ENCODE peak calls at places on chromosomes 3 and 15, in eight cellular contexts. R is heart left ventricle, U is stomach, C is body of pancreas, W is ovary, V is breast epithelium, S is NB4, I is tibial nerve. K is an unnamed sample.

GRCh38 chr15:73341886-73342600 is 26.7 kb downstream of the HCN4 start:
- DNase-seq in R (peak; percentile 58), U (no peak), C (no peak), W (no peak), V (no peak), S (no peak), I (no peak), K (no peak)

GRCh38 chr15:58299311-58299850 is 132.4 kb upstream of the LIPC start:
- DNase-seq in R (no peak), U (no peak), C (no peak), W (no peak), V (no peak), S (no peak), I (no peak), K (no peak)

GRCh38 chr3:12155833-12156232 is 2.9 kb downstream of the TIMP4 start:
- DNase-seq in R (no peak), U (no peak), C (no peak), W (no peak), V (no peak), S (no peak), I (no peak), K (no peak)

GRCh38 chr3:149975919-149976318 is 5.2 kb upstream of the PFN2 start:
- DNase-seq in R (no peak), U (no peak), C (no peak), W (no peak), V (no peak), S (no peak), I (no peak), K (no peak)

GRCh38 chr15:26391556-26392229 is 381.2 kb downstream of the GABRB3 start:
- DNase-seq in R (no peak), U (no peak), C (peak; percentile 8), W (no peak), V (no peak), S (no peak), I (no peak), K (no peak)

GRCh38 chr3:141816958-141817357 is 53.8 kb downstream of the GRK7 start:
- DNase-seq in R (no peak), U (no peak), C (no peak), W (no peak), V (no peak), S (no peak), I (no peak), K (no peak)

GRCh38 chr15:76340198-76340801 is 3.7 kb downstream of the ISL2 start:
- DNase-seq in R (no peak), U (no peak), C (peak; percentile 32), W (no peak), V (no peak), S (no peak), I (no peak), K (peak; percentile 86)

GRCh38 chr15:29331071-29331470 is 61.4 kb upstream of the NSMCE3 start:
- DNase-seq in R (no peak), U (no peak), C (no peak), W (no peak), V (no peak), S (no peak), I (no peak), K (no peak)

GRCh38 chr3:194368918-194369317 is 625 bp downstream of the LRRC15 start:
- DNase-seq in R (no peak), U (no peak), C (no peak), W (no peak), V (no peak), S (no peak), I (no peak), K (no peak)

GRCh38 chr3:40645883-40646282 is 121.1 kb downstream of the ZNF621 start:
- DNase-seq in R (no peak), U (no peak), C (peak; percentile 6), W (no peak), V (no peak), S (no peak), I (peak; percentile 52), K (peak; percentile 57)

GRCh38 chr3:51075221-51075775 is 309.8 kb upstream of the MANF start:
- DNase-seq in R (no peak), U (no peak), C (no peak), W (no peak), V (no peak), S (no peak), I (no peak), K (no peak)

GRCh38 chr3:67329358-67329757 is 325.1 kb downstream of the SUCLG2 start:
- DNase-seq in R (no peak), U (no peak), C (no peak), W (no peak), V (no peak), S (no peak), I (no peak), K (no peak)

GRCh38 chr3:45994661-45995369 is 809 bp downstream of the FYCO1 start:
- DNase-seq in R (peak; percentile 30), U (no peak), C (peak; percentile 41), W (no peak), V (no peak), S (peak; percentile 63), I (no peak), K (no peak)

GRCh38 chr3:194521514-194522260 is 34.9 kb upstream of the ATP13A3 start:
- DNase-seq in R (no peak), U (no peak), C (no peak), W (no peak), V (no peak), S (no peak), I (no peak), K (no peak)

GRCh38 chr15:50906954-50907865 is 1.3 kb upstream of the AP4E1 start:
- DNase-seq in R (no peak), U (peak; percentile 32), C (peak; percentile 11), W (no peak), V (no peak), S (peak; percentile 52), I (no peak), K (no peak)

GRCh38 chr3:169564883-169565282 is 98.6 kb downstream of the MECOM start:
- DNase-seq in R (no peak), U (no peak), C (no peak), W (no peak), V (no peak), S (no peak), I (no peak), K (no peak)

GRCh38 chr15:64775551-64776401 is at the start of gene RBPMS2:
- DNase-seq in R (peak; percentile 62), U (peak; percentile 33), C (peak; percentile 25), W (peak; percentile 52), V (no peak), S (peak; percentile 15), I (peak; percentile 15), K (no peak)

GRCh38 chr3:194522579-194523046 is 35.8 kb upstream of the ATP13A3 start:
- DNase-seq in R (no peak), U (no peak), C (no peak), W (no peak), V (no peak), S (no peak), I (no peak), K (no peak)

GRCh38 chr3:16724487-16724886 is 119.3 kb upstream of the DAZL start:
- DNase-seq in R (no peak), U (no peak), C (no peak), W (no peak), V (no peak), S (no peak), I (no peak), K (no peak)

GRCh38 chr3:14209596-14210280 is 31.1 kb downstream of the LSM3 start:
- DNase-seq in R (no peak), U (no peak), C (no peak), W (no peak), V (no peak), S (no peak), I (no peak), K (no peak)
- H3K4me3 ChIP-seq in R (no peak overlapping the region), U (no peak overlapping the region), C (no peak overlapping the region), W (no peak overlapping the region), V (no peak overlapping the region), S (no peak overlapping the region), I (no peak overlapping the region), K (no peak overlapping the region)

GRCh38 chr15:70098461-70099166 is 897 bp upstream of the TLE3 start:
- DNase-seq in R (no peak), U (peak; percentile 67), C (peak; percentile 65), W (peak; percentile 69), V (no peak), S (peak; percentile 60), I (no peak), K (no peak)
- TF ChIP-seq POLR2A in R (no peak), U (no peak), C (peak; percentile 43), W (no peak), V (no peak), S (no peak), I (no peak), K (no peak)

GRCh38 chr3:143979041-143979440 is 7.4 kb downstream of the DIPK2A start:
- DNase-seq in R (no peak), U (no peak), C (no peak), W (no peak), V (no peak), S (no peak), I (no peak), K (no peak)

GRCh38 chr3:143979813-143980212 is 8.2 kb downstream of the DIPK2A start:
- DNase-seq in R (no peak), U (no peak), C (no peak), W (no peak), V (no peak), S (no peak), I (no peak), K (no peak)

GRCh38 chr3:143975549-143976152 is 4.0 kb downstream of the DIPK2A start:
- DNase-seq in R (no peak), U (no peak), C (no peak), W (no peak), V (no peak), S (peak; percentile 61), I (peak; percentile 37), K (no peak)

GRCh38 chr3:143978263-143978631 is 6.6 kb downstream of the DIPK2A start:
- DNase-seq in R (no peak), U (no peak), C (no peak), W (no peak), V (no peak), S (no peak), I (no peak), K (no peak)

GRCh38 chr3:143977326-143978262 is 6.0 kb downstream of the DIPK2A start:
- DNase-seq in R (no peak), U (no peak), C (no peak), W (no peak), V (no peak), S (peak; percentile 73), I (no peak), K (no peak)
- H3K4me3 ChIP-seq in R (peak overlapping the region; percentile 30), U (no peak overlapping the region), C (no peak overlapping the region), W (no peak overlapping the region), V (peak overlapping the region; percentile 23), S (peak overlapping the region; percentile 18), I (peak overlapping the region; percentile 16), K (no peak overlapping the region)

GRCh38 chr3:9861201-9861600 is 17.4 kb upstream of the RPUSD3 start:
- DNase-seq in R (no peak), U (no peak), C (no peak), W (no peak), V (no peak), S (no peak), I (no peak), K (no peak)

GRCh38 chr3:9859530-9860025 is 15.8 kb upstream of the RPUSD3 start:
- DNase-seq in R (no peak), U (no peak), C (no peak), W (no peak), V (no peak), S (no peak), I (no peak), K (no peak)

GRCh38 chr3:9866639-9867038 is 13.4 kb downstream of the CIDEC start:
- DNase-seq in R (no peak), U (no peak), C (no peak), W (peak; percentile 82), V (no peak), S (no peak), I (no peak), K (no peak)

GRCh38 chr3:9861626-9862130 is 17.9 kb upstream of the RPUSD3 start:
- DNase-seq in R (no peak), U (no peak), C (no peak), W (no peak), V (no peak), S (no peak), I (no peak), K (no peak)

GRCh38 chr3:9862391-9863235 is 17.4 kb downstream of the CIDEC start:
- DNase-seq in R (peak; percentile 79), U (peak; percentile 66), C (peak; percentile 73), W (peak; percentile 68), V (no peak), S (peak; percentile 58), I (peak; percentile 20), K (no peak)
- TF ChIP-seq POLR2A in R (no peak), U (no peak), C (no peak), W (no peak), V (no peak), S (no peak), I (no peak), K (no peak)

K was measured in lower leg skin.